ENCODE peak calls at places on chromosomes 4 and X, in five cellular contexts. One of them, this sample, is unnamed.

GRCh38 chrX:134158821-134159512 is 78.0 kb upstream of the CCDC160 start:
- DNase-seq in CD8-positive, alpha-beta T cell: no peak
- DNase-seq in dorsolateral prefrontal cortex: no peak
- DNase-seq in cardiac muscle cell: no peak
- DNase-seq in GM13977: no peak
- DNase-seq in this sample: no peak

GRCh38 chr4:85741921-85742591 is 267.1 kb downstream of the ARHGAP24 start:
- DNase-seq in CD8-positive, alpha-beta T cell: no peak
- DNase-seq in dorsolateral prefrontal cortex: peak
- DNase-seq in cardiac muscle cell: no peak
- DNase-seq in GM13977: no peak
- DNase-seq in this sample: no peak

GRCh38 chrX:94058728-94059382 is 384.8 kb downstream of the FAM133A start:
- DNase-seq in CD8-positive, alpha-beta T cell: no peak
- DNase-seq in dorsolateral prefrontal cortex: no peak
- DNase-seq in cardiac muscle cell: peak
- DNase-seq in GM13977: peak
- DNase-seq in this sample: peak

GRCh38 chr4:26081795-26082498 is 167.9 kb downstream of the SMIM20 start:
- DNase-seq in CD8-positive, alpha-beta T cell: no peak
- DNase-seq in dorsolateral prefrontal cortex: no peak
- DNase-seq in cardiac muscle cell: peak
- DNase-seq in GM13977: peak
- DNase-seq in this sample: no peak

GRCh38 chr4:118286685-118287084 is 66.1 kb downstream of the PRSS12 start:
- DNase-seq in CD8-positive, alpha-beta T cell: no peak
- DNase-seq in dorsolateral prefrontal cortex: no peak
- DNase-seq in cardiac muscle cell: no peak
- DNase-seq in GM13977: no peak
- DNase-seq in this sample: no peak

GRCh38 chr4:40629401-40630334 is at the start of gene RBM47:
- DNase-seq in CD8-positive, alpha-beta T cell: no peak
- DNase-seq in dorsolateral prefrontal cortex: peak
- DNase-seq in cardiac muscle cell: peak
- DNase-seq in GM13977: peak
- DNase-seq in this sample: peak

GRCh38 chr4:139978692-139979091 is 175.3 kb downstream of the MAML3 start:
- DNase-seq in CD8-positive, alpha-beta T cell: no peak
- DNase-seq in dorsolateral prefrontal cortex: no peak
- DNase-seq in cardiac muscle cell: no peak
- DNase-seq in GM13977: peak
- DNase-seq in this sample: peak

GRCh38 chrX:135572436-135572835 is 52.0 kb downstream of the INTS6L start:
- DNase-seq in CD8-positive, alpha-beta T cell: no peak
- DNase-seq in dorsolateral prefrontal cortex: no peak
- DNase-seq in cardiac muscle cell: no peak
- DNase-seq in GM13977: no peak
- DNase-seq in this sample: no peak

GRCh38 chr4:112361181-112361791 is 64.1 kb downstream of the ALPK1 start:
- DNase-seq in CD8-positive, alpha-beta T cell: no peak
- DNase-seq in dorsolateral prefrontal cortex: no peak
- DNase-seq in cardiac muscle cell: no peak
- DNase-seq in GM13977: no peak
- DNase-seq in this sample: no peak

GRCh38 chr4:15479913-15480185 is 10.2 kb downstream of the CC2D2A start:
- DNase-seq in CD8-positive, alpha-beta T cell: no peak
- DNase-seq in dorsolateral prefrontal cortex: no peak
- DNase-seq in cardiac muscle cell: no peak
- DNase-seq in GM13977: no peak
- DNase-seq in this sample: no peak

GRCh38 chr4:28117067-28117756 is 1256.6 kb downstream of the STIM2 start:
- DNase-seq in CD8-positive, alpha-beta T cell: no peak
- DNase-seq in dorsolateral prefrontal cortex: no peak
- DNase-seq in cardiac muscle cell: no peak
- DNase-seq in GM13977: no peak
- DNase-seq in this sample: no peak

GRCh38 chr4:166091146-166091545 is 218.1 kb downstream of the TLL1 start:
- DNase-seq in CD8-positive, alpha-beta T cell: no peak
- DNase-seq in dorsolateral prefrontal cortex: no peak
- DNase-seq in cardiac muscle cell: no peak
- DNase-seq in GM13977: no peak
- DNase-seq in this sample: no peak

GRCh38 chrX:100194073-100194775 is 215.8 kb downstream of the PCDH19 start:
- DNase-seq in CD8-positive, alpha-beta T cell: no peak
- DNase-seq in dorsolateral prefrontal cortex: no peak
- DNase-seq in cardiac muscle cell: no peak
- DNase-seq in GM13977: no peak
- DNase-seq in this sample: no peak

GRCh38 chrX:42117318-42117717 is 194.0 kb upstream of the CASK start:
- DNase-seq in CD8-positive, alpha-beta T cell: no peak
- DNase-seq in dorsolateral prefrontal cortex: no peak
- DNase-seq in cardiac muscle cell: no peak
- DNase-seq in GM13977: no peak
- DNase-seq in this sample: no peak

GRCh38 chrX:64885850-64886249 is 90.4 kb downstream of the ZC4H2 start:
- DNase-seq in CD8-positive, alpha-beta T cell: no peak
- DNase-seq in dorsolateral prefrontal cortex: no peak
- DNase-seq in cardiac muscle cell: peak
- DNase-seq in GM13977: no peak
- DNase-seq in this sample: no peak

GRCh38 chr4:149500806-149501205 is 314.8 kb downstream of the IQCM start:
- DNase-seq in CD8-positive, alpha-beta T cell: no peak
- DNase-seq in dorsolateral prefrontal cortex: no peak
- DNase-seq in cardiac muscle cell: no peak
- DNase-seq in GM13977: no peak
- DNase-seq in this sample: no peak

GRCh38 chrX:9071031-9071650 is 37.2 kb upstream of the FAM9B start:
- DNase-seq in CD8-positive, alpha-beta T cell: no peak
- DNase-seq in dorsolateral prefrontal cortex: no peak
- DNase-seq in cardiac muscle cell: no peak
- DNase-seq in GM13977: no peak
- DNase-seq in this sample: no peak

GRCh38 chrX:154658187-154658586 is 4.8 kb upstream of the CTAG2 start:
- DNase-seq in CD8-positive, alpha-beta T cell: no peak
- DNase-seq in dorsolateral prefrontal cortex: no peak
- DNase-seq in cardiac muscle cell: no peak
- DNase-seq in GM13977: peak
- DNase-seq in this sample: no peak

GRCh38 chr4:10565166-10565780 is 108.0 kb upstream of the ZNF518B start:
- DNase-seq in CD8-positive, alpha-beta T cell: no peak
- DNase-seq in dorsolateral prefrontal cortex: no peak
- DNase-seq in cardiac muscle cell: no peak
- DNase-seq in GM13977: no peak
- DNase-seq in this sample: no peak

GRCh38 chr4:82275431-82276423 is 98.1 kb downstream of the HNRNPD start:
- DNase-seq in CD8-positive, alpha-beta T cell: peak
- DNase-seq in dorsolateral prefrontal cortex: no peak
- DNase-seq in cardiac muscle cell: no peak
- DNase-seq in GM13977: no peak
- DNase-seq in this sample: no peak

GRCh38 chr4:124234771-124235170 is 477.8 kb downstream of the ANKRD50 start:
- DNase-seq in CD8-positive, alpha-beta T cell: no peak
- DNase-seq in dorsolateral prefrontal cortex: no peak
- DNase-seq in cardiac muscle cell: no peak
- DNase-seq in GM13977: no peak
- DNase-seq in this sample: no peak

DNA sequence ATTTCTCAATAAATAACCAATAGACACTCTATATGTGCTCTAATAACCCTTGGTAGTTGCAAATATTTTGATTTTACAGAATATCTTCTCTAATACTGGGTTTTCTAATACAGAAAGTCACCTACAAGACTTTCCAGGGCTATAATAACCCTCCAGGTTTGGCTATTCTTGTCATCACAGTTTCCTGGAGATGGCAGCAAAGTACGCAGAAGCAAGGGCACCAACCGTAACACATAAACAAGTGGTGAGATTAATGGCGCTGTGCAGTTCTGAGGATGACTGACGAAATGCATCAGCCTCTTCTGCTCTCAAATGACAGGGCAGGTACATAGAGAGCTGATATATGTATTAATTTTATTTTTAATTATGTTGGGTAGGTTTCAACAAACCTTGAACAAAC is 122.4 kb downstream of the C4orf33 start:
- DNase-seq in CD8-positive, alpha-beta T cell: no peak
- DNase-seq in dorsolateral prefrontal cortex: peak
- DNase-seq in cardiac muscle cell: peak
- DNase-seq in GM13977: no peak
- DNase-seq in this sample: no peak
- TF ChIP-seq CTCF in CD8-positive, alpha-beta T cell: no peak
- TF ChIP-seq CTCF in dorsolateral prefrontal cortex: peak
- TF ChIP-seq CTCF in cardiac muscle cell: peak
- TF ChIP-seq CTCF in GM13977: no peak
- TF ChIP-seq CTCF in this sample: no peak

DNA sequence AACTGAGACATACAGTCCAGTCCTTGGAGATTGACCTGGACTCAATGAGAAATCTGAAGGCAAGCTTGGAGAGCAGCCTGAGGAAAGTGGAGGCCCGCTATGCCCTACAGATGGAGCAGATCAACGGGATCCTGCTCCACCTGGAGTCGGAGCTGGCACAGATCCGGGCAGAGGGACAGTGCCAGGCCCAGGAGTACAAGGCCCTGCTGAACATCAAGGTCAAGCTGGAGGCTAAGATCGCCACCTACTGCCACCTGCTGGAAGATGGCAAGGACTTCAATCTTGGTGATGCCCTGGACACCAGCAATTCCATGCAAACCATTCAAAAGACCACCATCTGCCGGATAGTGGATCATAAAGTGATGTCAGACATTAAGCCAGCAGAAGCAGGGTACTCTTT is 20.4 kb upstream of the FRMPD3 start:
- DNase-seq in CD8-positive, alpha-beta T cell: no peak
- DNase-seq in dorsolateral prefrontal cortex: no peak
- DNase-seq in cardiac muscle cell: peak
- DNase-seq in GM13977: no peak
- DNase-seq in this sample: no peak
- TF ChIP-seq CTCF in CD8-positive, alpha-beta T cell: no peak
- TF ChIP-seq CTCF in dorsolateral prefrontal cortex: no peak
- TF ChIP-seq CTCF in cardiac muscle cell: peak
- TF ChIP-seq CTCF in GM13977: peak
- TF ChIP-seq CTCF in this sample: peak

DNA sequence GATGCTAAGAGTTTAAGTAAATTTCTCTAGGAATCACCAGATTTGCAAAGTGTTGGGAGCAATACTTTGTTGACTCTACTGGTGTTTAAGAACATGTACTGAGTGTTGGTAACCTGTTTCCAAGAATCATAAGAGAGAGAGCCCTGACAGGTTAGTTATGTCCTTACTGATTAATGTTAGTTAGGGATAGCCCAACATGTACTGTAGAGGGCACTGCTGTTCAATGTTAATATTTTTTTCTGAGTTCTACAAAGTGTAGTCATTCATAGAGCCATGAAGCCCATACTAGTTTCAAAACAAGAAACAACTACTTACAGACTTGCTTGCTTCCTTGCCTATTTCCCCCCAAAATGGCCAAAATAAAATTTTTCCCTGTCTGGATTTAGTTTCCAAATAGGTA is 11.9 kb downstream of the TMPRSS11D start:
- DNase-seq in CD8-positive, alpha-beta T cell: no peak
- DNase-seq in dorsolateral prefrontal cortex: no peak
- DNase-seq in cardiac muscle cell: peak
- DNase-seq in GM13977: peak
- DNase-seq in this sample: peak
- TF ChIP-seq CTCF in CD8-positive, alpha-beta T cell: no peak
- TF ChIP-seq CTCF in dorsolateral prefrontal cortex: peak
- TF ChIP-seq CTCF in cardiac muscle cell: peak
- TF ChIP-seq CTCF in GM13977: peak
- TF ChIP-seq CTCF in this sample: peak

GRCh38 chr4:55345980-55346850 is at the start of gene SRD5A3:
- DNase-seq in CD8-positive, alpha-beta T cell: peak
- DNase-seq in dorsolateral prefrontal cortex: peak
- DNase-seq in cardiac muscle cell: peak
- DNase-seq in GM13977: peak
- DNase-seq in this sample: peak
- TF ChIP-seq CTCF in CD8-positive, alpha-beta T cell: peak
- TF ChIP-seq CTCF in dorsolateral prefrontal cortex: peak
- TF ChIP-seq CTCF in cardiac muscle cell: peak
- TF ChIP-seq CTCF in GM13977: peak
- TF ChIP-seq CTCF in this sample: peak

GRCh38 chr4:48189731-48190130 is 55.7 kb upstream of the TXK start:
- DNase-seq in CD8-positive, alpha-beta T cell: no peak
- DNase-seq in dorsolateral prefrontal cortex: no peak
- DNase-seq in cardiac muscle cell: no peak
- DNase-seq in GM13977: no peak
- DNase-seq in this sample: no peak
- TF ChIP-seq CTCF in CD8-positive, alpha-beta T cell: no peak
- TF ChIP-seq CTCF in dorsolateral prefrontal cortex: no peak
- TF ChIP-seq CTCF in cardiac muscle cell: no peak
- TF ChIP-seq CTCF in GM13977: peak
- TF ChIP-seq CTCF in this sample: no peak

DNA sequence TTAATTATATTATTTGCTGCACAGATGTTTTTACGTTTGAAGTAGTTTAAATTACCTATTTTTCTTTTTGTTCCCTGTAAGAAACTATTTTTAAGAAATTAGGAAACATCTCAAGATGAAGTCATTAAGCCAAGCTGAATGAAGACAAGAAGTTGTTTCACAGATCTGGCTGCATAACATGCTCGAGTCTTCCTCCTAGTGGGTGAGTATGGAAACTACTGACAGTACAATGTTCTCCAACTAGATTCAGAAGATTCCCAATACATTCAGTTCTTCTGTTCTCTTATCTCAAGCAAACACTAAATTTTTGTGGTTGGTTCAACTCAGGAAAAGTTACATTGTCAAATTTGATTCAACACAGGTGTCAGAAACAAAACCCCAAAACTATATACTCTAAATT is 256.8 kb upstream of the VCX start:
- DNase-seq in CD8-positive, alpha-beta T cell: no peak
- DNase-seq in dorsolateral prefrontal cortex: no peak
- DNase-seq in cardiac muscle cell: peak
- DNase-seq in GM13977: peak
- DNase-seq in this sample: peak
- TF ChIP-seq CTCF in CD8-positive, alpha-beta T cell: no peak
- TF ChIP-seq CTCF in dorsolateral prefrontal cortex: peak
- TF ChIP-seq CTCF in cardiac muscle cell: no peak
- TF ChIP-seq CTCF in GM13977: peak
- TF ChIP-seq CTCF in this sample: peak

GRCh38 chr4:175109933-175110332 is 191.8 kb downstream of the ADAM29 start:
- DNase-seq in CD8-positive, alpha-beta T cell: no peak
- DNase-seq in dorsolateral prefrontal cortex: no peak
- DNase-seq in cardiac muscle cell: no peak
- DNase-seq in GM13977: no peak
- DNase-seq in this sample: no peak
- TF ChIP-seq CTCF in CD8-positive, alpha-beta T cell: no peak
- TF ChIP-seq CTCF in dorsolateral prefrontal cortex: no peak
- TF ChIP-seq CTCF in cardiac muscle cell: no peak
- TF ChIP-seq CTCF in GM13977: peak
- TF ChIP-seq CTCF in this sample: no peak

GRCh38 chrX:53377464-53377863 is 45.0 kb downstream of the SMC1A start:
- DNase-seq in CD8-positive, alpha-beta T cell: no peak
- DNase-seq in dorsolateral prefrontal cortex: no peak
- DNase-seq in cardiac muscle cell: no peak
- DNase-seq in GM13977: no peak
- DNase-seq in this sample: no peak

GRCh38 chrX:53373307-53373706 is 49.1 kb downstream of the SMC1A start:
- DNase-seq in CD8-positive, alpha-beta T cell: no peak
- DNase-seq in dorsolateral prefrontal cortex: no peak
- DNase-seq in cardiac muscle cell: no peak
- DNase-seq in GM13977: no peak
- DNase-seq in this sample: no peak

GRCh38 chrX:53374222-53374820 is 48.1 kb downstream of the SMC1A start:
- DNase-seq in CD8-positive, alpha-beta T cell: no peak
- DNase-seq in dorsolateral prefrontal cortex: no peak
- DNase-seq in cardiac muscle cell: no peak
- DNase-seq in GM13977: no peak
- DNase-seq in this sample: no peak

GRCh38 chrX:53379008-53379710 is 43.3 kb downstream of the SMC1A start:
- DNase-seq in CD8-positive, alpha-beta T cell: no peak
- DNase-seq in dorsolateral prefrontal cortex: no peak
- DNase-seq in cardiac muscle cell: no peak
- DNase-seq in GM13977: no peak
- DNase-seq in this sample: no peak

GRCh38 chrX:53374923-53375322 is 47.5 kb downstream of the SMC1A start:
- DNase-seq in CD8-positive, alpha-beta T cell: no peak
- DNase-seq in dorsolateral prefrontal cortex: no peak
- DNase-seq in cardiac muscle cell: no peak
- DNase-seq in GM13977: no peak
- DNase-seq in this sample: no peak
- TF ChIP-seq CTCF in CD8-positive, alpha-beta T cell: no peak
- TF ChIP-seq CTCF in dorsolateral prefrontal cortex: no peak
- TF ChIP-seq CTCF in cardiac muscle cell: no peak
- TF ChIP-seq CTCF in GM13977: no peak
- TF ChIP-seq CTCF in this sample: no peak